ENCODE peak calls at places on chromosomes 3 and 15, in eight cellular contexts. One of them, this sample, is unnamed. For H4K20me1, the result is how much of the 10 kb centered on the place peaks cover.

GRCh38 chr3:187367561-187368103 is 553 bp upstream of the RTP4 start:
- DNase-seq in MM.1S: no peak
- DNase-seq in OCI-LY7: no peak
- DNase-seq in fibroblast of lung: no peak
- DNase-seq in HCT116: no peak
- DNase-seq in GM23248: no peak
- DNase-seq in SK-N-SH: no peak
- DNase-seq in osteoblast: no peak
- DNase-seq in this sample: no peak

GRCh38 chr3:65262554-65262953 is 574.8 kb upstream of the ADAMTS9 start:
- DNase-seq in OCI-LY7: no peak
- DNase-seq in HCT116: no peak
- DNase-seq in SK-N-SH: no peak
- DNase-seq in MM.1S: peak
- DNase-seq in fibroblast of lung: no peak
- DNase-seq in osteoblast: no peak
- DNase-seq in GM23248: no peak
- DNase-seq in this sample: no peak

GRCh38 chr3:71602256-71602655 is 18.7 kb upstream of the FOXP1 start:
- DNase-seq in SK-N-SH: no peak
- DNase-seq in HCT116: no peak
- DNase-seq in GM23248: peak
- DNase-seq in MM.1S: no peak
- DNase-seq in osteoblast: peak
- DNase-seq in OCI-LY7: no peak
- DNase-seq in fibroblast of lung: no peak
- DNase-seq in this sample: no peak

GRCh38 chr3:136772709-136773108 is 20.5 kb upstream of the STAG1 start:
- DNase-seq in OCI-LY7: no peak
- DNase-seq in MM.1S: no peak
- DNase-seq in SK-N-SH: no peak
- DNase-seq in GM23248: peak
- DNase-seq in HCT116: no peak
- DNase-seq in fibroblast of lung: peak
- DNase-seq in osteoblast: peak
- DNase-seq in this sample: no peak

GRCh38 chr3:129992781-129993180 is 18.3 kb downstream of the TRH start:
- DNase-seq in OCI-LY7: no peak
- DNase-seq in GM23248: peak
- DNase-seq in HCT116: no peak
- DNase-seq in SK-N-SH: peak
- DNase-seq in osteoblast: peak
- DNase-seq in fibroblast of lung: peak
- DNase-seq in MM.1S: no peak
- DNase-seq in this sample: peak

GRCh38 chr3:169390310-169390731 is 273.2 kb downstream of the MECOM start:
- DNase-seq in HCT116: no peak
- DNase-seq in OCI-LY7: no peak
- DNase-seq in GM23248: peak
- DNase-seq in SK-N-SH: no peak
- DNase-seq in osteoblast: no peak
- DNase-seq in MM.1S: peak
- DNase-seq in fibroblast of lung: no peak
- DNase-seq in this sample: no peak

GRCh38 chr3:33317963-33318708 is 40.9 kb downstream of the FBXL2 start:
- DNase-seq in HCT116: no peak
- DNase-seq in MM.1S: peak
- DNase-seq in SK-N-SH: no peak
- DNase-seq in GM23248: no peak
- DNase-seq in osteoblast: peak
- DNase-seq in OCI-LY7: no peak
- DNase-seq in fibroblast of lung: no peak
- DNase-seq in this sample: no peak

GRCh38 chr15:97691799-97692198 is 268.7 kb upstream of the ARRDC4 start:
- DNase-seq in fibroblast of lung: no peak
- DNase-seq in MM.1S: no peak
- DNase-seq in HCT116: peak
- DNase-seq in GM23248: no peak
- DNase-seq in osteoblast: no peak
- DNase-seq in SK-N-SH: no peak
- DNase-seq in OCI-LY7: no peak
- DNase-seq in this sample: no peak

GRCh38 chr3:71247948-71248315 is 335.6 kb downstream of the FOXP1 start:
- DNase-seq in OCI-LY7: no peak
- DNase-seq in HCT116: no peak
- DNase-seq in osteoblast: no peak
- DNase-seq in SK-N-SH: no peak
- DNase-seq in GM23248: no peak
- DNase-seq in fibroblast of lung: no peak
- DNase-seq in MM.1S: no peak
- DNase-seq in this sample: peak

GRCh38 chr3:176469694-176470205 is 727.5 kb downstream of the TBL1XR1 start:
- DNase-seq in HCT116: peak
- DNase-seq in OCI-LY7: no peak
- DNase-seq in SK-N-SH: no peak
- DNase-seq in osteoblast: no peak
- DNase-seq in GM23248: peak
- DNase-seq in fibroblast of lung: no peak
- DNase-seq in MM.1S: no peak
- DNase-seq in this sample: no peak

GRCh38 chr15:40739854-40740253 is 15.2 kb downstream of the RMDN3 start:
- DNase-seq in osteoblast: no peak
- DNase-seq in GM23248: no peak
- DNase-seq in MM.1S: no peak
- DNase-seq in HCT116: no peak
- DNase-seq in SK-N-SH: no peak
- DNase-seq in OCI-LY7: no peak
- DNase-seq in fibroblast of lung: no peak
- DNase-seq in this sample: no peak

GRCh38 chr15:49620174-49620573 is 444 bp downstream of the FAM227B start:
- DNase-seq in HCT116: no peak
- DNase-seq in GM23248: peak
- DNase-seq in fibroblast of lung: peak
- DNase-seq in osteoblast: no peak
- DNase-seq in OCI-LY7: peak
- DNase-seq in MM.1S: peak
- DNase-seq in SK-N-SH: no peak
- DNase-seq in this sample: peak

GRCh38 chr15:63998489-63998888 is 47.8 kb downstream of the DAPK2 start:
- DNase-seq in HCT116: no peak
- DNase-seq in osteoblast: no peak
- DNase-seq in GM23248: peak
- DNase-seq in fibroblast of lung: no peak
- DNase-seq in OCI-LY7: no peak
- DNase-seq in MM.1S: no peak
- DNase-seq in SK-N-SH: no peak
- DNase-seq in this sample: no peak

GRCh38 chr3:168002786-168003368 is 92.8 kb downstream of the GOLIM4 start:
- DNase-seq in MM.1S: no peak
- DNase-seq in HCT116: no peak
- DNase-seq in SK-N-SH: no peak
- DNase-seq in OCI-LY7: no peak
- DNase-seq in fibroblast of lung: peak
- DNase-seq in GM23248: peak
- DNase-seq in osteoblast: no peak
- DNase-seq in this sample: no peak

GRCh38 chr3:160038862-160039562 is 50.4 kb downstream of the IL12A start:
- DNase-seq in MM.1S: no peak
- DNase-seq in osteoblast: peak
- DNase-seq in OCI-LY7: no peak
- DNase-seq in HCT116: no peak
- DNase-seq in fibroblast of lung: no peak
- DNase-seq in SK-N-SH: peak
- DNase-seq in GM23248: peak
- DNase-seq in this sample: no peak

GRCh38 chr3:152381881-152382295 is 113.2 kb downstream of the MBNL1 start:
- DNase-seq in HCT116: no peak
- DNase-seq in MM.1S: peak
- DNase-seq in GM23248: no peak
- DNase-seq in osteoblast: no peak
- DNase-seq in SK-N-SH: no peak
- DNase-seq in fibroblast of lung: no peak
- DNase-seq in OCI-LY7: no peak
- DNase-seq in this sample: no peak
- H4K20me1 ChIP-seq in HCT116: under half
- H4K20me1 ChIP-seq in MM.1S: under half
- H4K20me1 ChIP-seq in GM23248: under half
- H4K20me1 ChIP-seq in osteoblast: under half
- H4K20me1 ChIP-seq in SK-N-SH: under half
- H4K20me1 ChIP-seq in fibroblast of lung: under half
- H4K20me1 ChIP-seq in OCI-LY7: under half
- H4K20me1 ChIP-seq in this sample: under half

GRCh38 chr3:63861306-63861705 is 2.3 kb downstream of the THOC7 start:
- DNase-seq in HCT116: no peak
- DNase-seq in fibroblast of lung: no peak
- DNase-seq in osteoblast: peak
- DNase-seq in GM23248: no peak
- DNase-seq in SK-N-SH: no peak
- DNase-seq in OCI-LY7: no peak
- DNase-seq in MM.1S: no peak
- DNase-seq in this sample: no peak

GRCh38 chr3:63863150-63864007 is at the start of the genes ATXN7 and THOC7:
- DNase-seq in HCT116: no peak
- DNase-seq in OCI-LY7: peak
- DNase-seq in GM23248: peak
- DNase-seq in SK-N-SH: peak
- DNase-seq in MM.1S: peak
- DNase-seq in fibroblast of lung: peak
- DNase-seq in osteoblast: peak
- DNase-seq in this sample: peak

GRCh38 chr3:63867225-63867624 is 3.6 kb downstream of the ATXN7 start:
- DNase-seq in SK-N-SH: no peak
- DNase-seq in HCT116: no peak
- DNase-seq in fibroblast of lung: no peak
- DNase-seq in osteoblast: no peak
- DNase-seq in GM23248: no peak
- DNase-seq in MM.1S: no peak
- DNase-seq in OCI-LY7: no peak
- DNase-seq in this sample: no peak

GRCh38 chr3:63864008-63864871 is 573 bp downstream of the ATXN7 start:
- DNase-seq in osteoblast: peak
- DNase-seq in SK-N-SH: peak
- DNase-seq in fibroblast of lung: no peak
- DNase-seq in HCT116: no peak
- DNase-seq in OCI-LY7: peak
- DNase-seq in GM23248: peak
- DNase-seq in MM.1S: peak
- DNase-seq in this sample: peak

GRCh38 chr3:63862804-63863149 is 828 bp downstream of the THOC7 start:
- DNase-seq in SK-N-SH: no peak
- DNase-seq in OCI-LY7: peak
- DNase-seq in osteoblast: no peak
- DNase-seq in GM23248: no peak
- DNase-seq in MM.1S: no peak
- DNase-seq in HCT116: no peak
- DNase-seq in fibroblast of lung: no peak
- DNase-seq in this sample: peak
- H4K20me1 ChIP-seq in SK-N-SH: under half
- H4K20me1 ChIP-seq in OCI-LY7: under half
- H4K20me1 ChIP-seq in osteoblast: under half
- H4K20me1 ChIP-seq in GM23248: under half
- H4K20me1 ChIP-seq in MM.1S: under half
- H4K20me1 ChIP-seq in HCT116: under half
- H4K20me1 ChIP-seq in fibroblast of lung: under half
- H4K20me1 ChIP-seq in this sample: under half

DNA sequence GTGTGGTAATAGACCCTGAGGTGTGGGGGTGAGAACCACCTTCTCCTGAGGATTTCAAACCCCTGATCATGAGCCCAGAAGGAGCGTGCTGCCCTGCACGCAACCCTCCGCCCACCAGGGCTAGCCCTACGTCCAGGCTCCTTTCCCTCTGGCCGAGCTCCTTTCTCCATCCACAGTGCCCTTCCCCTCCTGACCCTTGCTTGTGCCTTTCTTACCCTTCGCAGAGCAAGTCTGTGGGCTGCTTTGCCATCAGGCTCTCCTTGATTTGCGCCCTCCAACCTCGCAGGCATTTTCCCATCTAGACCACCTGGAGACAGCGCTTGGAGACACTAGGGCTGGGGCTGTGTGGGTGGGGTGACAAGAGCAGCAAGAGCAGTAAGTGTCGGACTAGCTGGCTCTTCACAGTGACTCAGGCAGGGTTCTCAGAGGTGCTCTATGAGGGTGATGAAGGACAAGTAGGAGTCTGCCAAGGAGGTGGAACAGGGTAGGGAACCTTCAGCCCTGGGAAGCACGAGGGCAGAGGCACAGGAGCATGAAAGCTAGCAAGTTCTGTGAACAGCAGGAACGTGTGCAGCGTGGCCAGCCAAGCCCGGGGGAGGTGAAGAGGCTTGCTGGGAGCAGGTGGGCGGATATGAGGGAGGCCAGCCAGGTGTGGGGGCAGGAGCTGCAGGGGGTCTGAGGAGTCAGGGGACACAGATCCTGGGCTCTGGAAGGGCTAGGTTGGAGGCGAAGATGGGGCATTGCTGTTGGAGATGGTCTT is 2.5 kb upstream of the SLC38A3 start:
- DNase-seq in HCT116: no peak
- DNase-seq in OCI-LY7: no peak
- DNase-seq in osteoblast: no peak
- DNase-seq in SK-N-SH: no peak
- DNase-seq in GM23248: peak
- DNase-seq in MM.1S: no peak
- DNase-seq in fibroblast of lung: no peak
- DNase-seq in this sample: no peak
- H4K20me1 ChIP-seq in HCT116: under half
- H4K20me1 ChIP-seq in OCI-LY7: under half
- H4K20me1 ChIP-seq in osteoblast: under half
- H4K20me1 ChIP-seq in SK-N-SH: under half
- H4K20me1 ChIP-seq in GM23248: under half
- H4K20me1 ChIP-seq in MM.1S: under half
- H4K20me1 ChIP-seq in fibroblast of lung: under half
- H4K20me1 ChIP-seq in this sample: under half

GRCh38 chr3:25618043-25618442 is 46.7 kb downstream of the TOP2B start:
- DNase-seq in HCT116: no peak
- DNase-seq in MM.1S: no peak
- DNase-seq in SK-N-SH: no peak
- DNase-seq in osteoblast: no peak
- DNase-seq in OCI-LY7: no peak
- DNase-seq in fibroblast of lung: no peak
- DNase-seq in GM23248: no peak
- DNase-seq in this sample: no peak

GRCh38 chr3:25621087-25621486 is 43.6 kb downstream of the TOP2B start:
- DNase-seq in SK-N-SH: no peak
- DNase-seq in GM23248: no peak
- DNase-seq in MM.1S: no peak
- DNase-seq in HCT116: no peak
- DNase-seq in fibroblast of lung: no peak
- DNase-seq in OCI-LY7: no peak
- DNase-seq in osteoblast: no peak
- DNase-seq in this sample: no peak

DNA sequence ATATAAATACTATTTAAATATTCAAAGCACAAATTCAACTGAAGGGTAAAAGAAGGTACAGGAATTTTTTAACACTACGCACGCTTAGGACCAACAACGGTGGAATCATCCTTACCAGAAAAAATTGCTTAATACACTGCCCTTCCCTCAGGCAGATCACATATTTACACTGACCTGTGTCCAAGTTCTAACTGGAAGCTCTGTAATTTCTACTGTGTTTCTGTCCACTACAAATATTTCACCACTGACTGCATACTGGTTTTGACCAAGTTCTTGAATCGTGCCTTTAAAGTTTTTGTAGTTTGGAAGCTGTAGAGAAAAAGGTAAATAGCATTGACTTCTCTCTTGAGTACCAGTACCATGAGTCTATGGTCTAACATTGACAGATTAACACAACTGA is 44.2 kb downstream of the TOP2B start:
- DNase-seq in SK-N-SH: no peak
- DNase-seq in GM23248: no peak
- DNase-seq in fibroblast of lung: no peak
- DNase-seq in osteoblast: no peak
- DNase-seq in MM.1S: no peak
- DNase-seq in HCT116: no peak
- DNase-seq in OCI-LY7: no peak
- DNase-seq in this sample: no peak
- H4K20me1 ChIP-seq in SK-N-SH: under half
- H4K20me1 ChIP-seq in GM23248: under half
- H4K20me1 ChIP-seq in fibroblast of lung: under half
- H4K20me1 ChIP-seq in osteoblast: under half
- H4K20me1 ChIP-seq in MM.1S: under half
- H4K20me1 ChIP-seq in HCT116: under half
- H4K20me1 ChIP-seq in OCI-LY7: under half
- H4K20me1 ChIP-seq in this sample: under half